ENCODE peak calls at places on chromosome 12, in five cellular contexts. J is esophagus squamous epithelium, C is caudate nucleus, Z is PC-3, E is coronary artery. K is an unnamed sample.

GRCh38 chr12:127810026-127810425 is 456.9 kb upstream of the TMEM132C start:
- DNase-seq in Z (peak; percentile 72), E (no peak), J (no peak), C (no peak), K (no peak)

GRCh38 chr12:126233625-126234024 is 1168.4 kb downstream of the AACS start:
- DNase-seq in C (no peak), J (no peak), E (no peak), Z (no peak), K (no peak)

GRCh38 chr12:102964872-102965271 is 7.4 kb downstream of the ASCL1 start:
- DNase-seq in E (no peak), Z (no peak), C (no peak), J (no peak), K (no peak)

GRCh38 chr12:10705655-10706054 is 17.5 kb downstream of the YBX3 start:
- DNase-seq in Z (no peak), E (no peak), C (no peak), J (no peak), K (no peak)

GRCh38 chr12:107651867-107652449 is 33.6 kb upstream of the PWP1 start:
- DNase-seq in E (no peak), J (no peak), C (no peak), Z (no peak), K (no peak)

GRCh38 chr12:47413806-47414205 is 292.0 kb downstream of the RPAP3 start:
- DNase-seq in E (no peak), C (no peak), Z (no peak), J (no peak), K (no peak)

GRCh38 chr12:48678561-48679185 is 3.4 kb downstream of the KANSL2 start:
- DNase-seq in Z (no peak), J (no peak), E (no peak), C (no peak), K (no peak)

GRCh38 chr12:27785882-27786570 is 6.0 kb upstream of the MANSC4 start:
- DNase-seq in E (no peak), C (no peak), J (no peak), Z (peak; percentile 93), K (no peak)

GRCh38 chr12:30630378-30631285 is 65.0 kb downstream of the IPO8 start:
- DNase-seq in Z (no peak), C (no peak), J (no peak), E (no peak), K (no peak)

GRCh38 chr12:122403831-122404230 is 18.6 kb downstream of the CLIP1 start:
- DNase-seq in Z (no peak), E (no peak), J (no peak), C (no peak), K (no peak)

GRCh38 chr12:91804533-91804932 is 341.1 kb downstream of the BTG1 start:
- DNase-seq in C (no peak), J (no peak), Z (peak; percentile 39), E (no peak), K (no peak)

GRCh38 chr12:96098631-96099030 is 63.2 kb upstream of the LTA4H start:
- DNase-seq in J (no peak), Z (no peak), E (no peak), C (no peak), K (no peak)

GRCh38 chr12:7108042-7108927 is 729 bp downstream of the C1RL start:
- DNase-seq in C (no peak), J (peak; percentile 33), Z (peak; percentile 64), E (peak; percentile 85), K (peak; percentile 16)

GRCh38 chr12:96036765-96037455 is 1.5 kb upstream of the LTA4H start:
- DNase-seq in Z (peak; percentile 81), C (no peak), J (no peak), E (no peak), K (no peak)

GRCh38 chr12:127041985-127042625 is 1224.9 kb upstream of the TMEM132C start:
- DNase-seq in C (no peak), Z (peak; percentile 65), E (no peak), J (no peak), K (no peak)

GRCh38 chr12:31370645-31371620 is 45.0 kb upstream of the SINHCAF start:
- DNase-seq in C (no peak), E (no peak), Z (no peak), J (no peak), K (no peak)

GRCh38 chr12:65638324-65638723 is 186.0 kb upstream of the HMGA2 start:
- DNase-seq in Z (no peak), E (no peak), C (no peak), J (no peak), K (no peak)

GRCh38 chr12:30546121-30546520 is 149.5 kb downstream of the IPO8 start:
- DNase-seq in E (no peak), Z (peak; percentile 63), J (no peak), C (no peak), K (no peak)

GRCh38 chr12:47085815-47086252 is 6.1 kb upstream of the AMIGO2 start:
- DNase-seq in Z (peak; percentile 79), C (no peak), J (no peak), E (no peak), K (no peak)

GRCh38 chr12:132396657-132397056 is 67.3 kb upstream of the GALNT9 start:
- DNase-seq in C (no peak), Z (no peak), E (no peak), J (no peak), K (no peak)

GRCh38 chr12:113214938-113215400 is 6.3 kb upstream of the TPCN1 start:
- DNase-seq in J (no peak), C (no peak), E (peak; percentile 86), Z (peak; percentile 99), K (no peak)

GRCh38 chr12:108312885-108313203 is 26.3 kb downstream of the CMKLR1 start:
- DNase-seq in J (no peak), E (peak; percentile 89), Z (no peak), C (no peak), K (peak; percentile 30)

GRCh38 chr12:50066402-50066801 is 9.0 kb downstream of the ASIC1 start:
- DNase-seq in J (no peak), C (no peak), E (no peak), Z (no peak), K (no peak)

GRCh38 chr12:110813298-110813697 is 33.5 kb upstream of the CCDC63 start:
- DNase-seq in J (no peak), C (no peak), Z (no peak), E (no peak), K (no peak)

GRCh38 chr12:69091447-69092022 is 147.8 kb upstream of the CPSF6 start:
- DNase-seq in Z (no peak), C (no peak), E (no peak), J (no peak), K (no peak)

GRCh38 chr12:69084816-69085215 is 151.8 kb upstream of the CPM start:
- DNase-seq in J (no peak), E (no peak), Z (no peak), C (no peak), K (no peak)

GRCh38 chr12:69087986-69088385 is 151.4 kb upstream of the CPSF6 start:
- DNase-seq in J (no peak), Z (no peak), C (no peak), E (no peak), K (no peak)

GRCh38 chr12:69085852-69086251 is 152.9 kb upstream of the CPM start:
- DNase-seq in J (no peak), E (no peak), Z (no peak), C (no peak), K (no peak)
- H3K27ac ChIP-seq in J (no peak overlapping the region), E (no peak overlapping the region), Z (no peak overlapping the region), C (no peak overlapping the region), K (no peak overlapping the region)

GRCh38 chr12:57079821-57080220 is 1.2 kb upstream of the NEMP1 start:
- DNase-seq in Z (no peak), J (no peak), E (no peak), C (no peak), K (no peak)
- H3K27ac ChIP-seq in Z (no peak overlapping the region), J (peak overlapping the region; percentile 90), E (no peak overlapping the region), C (no peak overlapping the region), K (no peak overlapping the region)

GRCh38 chr12:121228919-121229650 is 19.2 kb downstream of the P2RX4 start:
- DNase-seq in E (no peak), J (no peak), C (no peak), Z (no peak), K (no peak)

GRCh38 chr12:121232163-121232562 is 22.2 kb downstream of the P2RX4 start:
- DNase-seq in E (no peak), C (no peak), J (no peak), Z (no peak), K (no peak)

GRCh38 chr12:121233628-121234020 is 23.7 kb downstream of the P2RX4 start:
- DNase-seq in Z (no peak), C (no peak), J (no peak), E (no peak), K (peak; percentile 58)

GRCh38 chr12:121232977-121233627 is 23.2 kb downstream of the P2RX4 start:
- DNase-seq in C (no peak), Z (no peak), E (no peak), J (no peak), K (no peak)

DNA sequence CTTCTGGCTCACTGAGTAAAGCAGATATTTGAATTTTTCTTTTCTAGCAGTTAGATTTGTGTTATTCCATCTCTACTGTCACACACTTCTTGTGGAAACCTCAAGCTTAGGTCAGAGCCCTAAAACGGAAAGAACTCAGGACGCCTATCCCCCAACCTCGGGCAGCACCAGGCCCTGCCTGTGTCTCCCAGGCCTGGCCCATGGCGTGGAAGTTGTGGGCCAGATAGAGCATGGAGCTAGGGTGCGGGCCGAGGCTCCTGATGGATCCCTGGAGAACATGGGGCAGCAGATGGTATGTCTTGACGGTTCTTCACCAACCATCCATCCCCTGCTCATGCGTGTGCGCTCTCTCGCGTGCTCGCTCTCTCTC is 20.6 kb downstream of the P2RX4 start:
- DNase-seq in J (no peak), E (no peak), C (no peak), Z (no peak), K (no peak)
- H3K27ac ChIP-seq in J (peak overlapping the region; percentile 71), E (no peak overlapping the region), C (no peak overlapping the region), Z (no peak overlapping the region), K (no peak overlapping the region)

GRCh38 chr12:51424662-51425539 is at the start of gene SLC4A8:
- DNase-seq in E (no peak), C (peak; percentile 89), Z (peak; percentile 84), J (no peak), K (peak; percentile 94)
- H3K27ac ChIP-seq in E (no peak within 1 kb of the TSS), C (peak within 1 kb of the TSS; percentile 88), Z (no peak within 1 kb of the TSS), J (no peak within 1 kb of the TSS), K (peak within 1 kb of the TSS; percentile 92)